ENCODE peak calls at places on chromosomes 3 and 15, in four cellular contexts. J is A549, O is K562, L is GM12878. Z is an unnamed sample.
A peak's percentile ranks its signal among the peaks of the same experiment; 100 is the strongest.

GRCh38 chr3:197339841-197340520 is 41.6 kb upstream of the DLG1 start:
- DNase-seq in O (no peak), L (no peak), J (no peak), Z (peak; percentile 43)

GRCh38 chr3:23071758-23072157 is 131.4 kb upstream of the UBE2E2 start:
- DNase-seq in L (no peak), J (no peak), O (no peak), Z (no peak)

GRCh38 chr3:11784962-11785361 is 61.7 kb downstream of the TAMM41 start:
- DNase-seq in O (no peak), J (no peak), L (no peak), Z (no peak)

GRCh38 chr3:27228805-27229204 is 140.4 kb downstream of the NEK10 start:
- DNase-seq in L (no peak), O (no peak), J (no peak), Z (peak; percentile 39)

GRCh38 chr15:82298520-82298919 is 35.9 kb downstream of the SAXO2 start:
- DNase-seq in O (no peak), J (no peak), L (no peak), Z (no peak)

GRCh38 chr3:161051856-161052255 is 53.3 kb downstream of the B3GALNT1 start:
- DNase-seq in L (no peak), O (no peak), J (no peak), Z (no peak)

GRCh38 chr15:68518785-68519430 is 59.9 kb upstream of the CORO2B start:
- DNase-seq in J (no peak), L (no peak), O (no peak), Z (no peak)

GRCh38 chr3:54858386-54858785 is 69.5 kb downstream of the LRTM1 start:
- DNase-seq in O (no peak), L (no peak), J (no peak), Z (no peak)

GRCh38 chr3:69665026-69665739 is 74.1 kb upstream of the MITF start:
- DNase-seq in J (peak; percentile 30), O (peak; percentile 22), L (no peak), Z (no peak)

GRCh38 chr3:32177702-32178198 is 60.7 kb upstream of the CMTM8 start:
- DNase-seq in O (peak; percentile 67), L (no peak), J (peak; percentile 67), Z (peak; percentile 88)

GRCh38 chr3:15089201-15089600 is 9.7 kb downstream of the RBSN start:
- DNase-seq in L (no peak), J (no peak), O (no peak), Z (no peak)

DNA sequence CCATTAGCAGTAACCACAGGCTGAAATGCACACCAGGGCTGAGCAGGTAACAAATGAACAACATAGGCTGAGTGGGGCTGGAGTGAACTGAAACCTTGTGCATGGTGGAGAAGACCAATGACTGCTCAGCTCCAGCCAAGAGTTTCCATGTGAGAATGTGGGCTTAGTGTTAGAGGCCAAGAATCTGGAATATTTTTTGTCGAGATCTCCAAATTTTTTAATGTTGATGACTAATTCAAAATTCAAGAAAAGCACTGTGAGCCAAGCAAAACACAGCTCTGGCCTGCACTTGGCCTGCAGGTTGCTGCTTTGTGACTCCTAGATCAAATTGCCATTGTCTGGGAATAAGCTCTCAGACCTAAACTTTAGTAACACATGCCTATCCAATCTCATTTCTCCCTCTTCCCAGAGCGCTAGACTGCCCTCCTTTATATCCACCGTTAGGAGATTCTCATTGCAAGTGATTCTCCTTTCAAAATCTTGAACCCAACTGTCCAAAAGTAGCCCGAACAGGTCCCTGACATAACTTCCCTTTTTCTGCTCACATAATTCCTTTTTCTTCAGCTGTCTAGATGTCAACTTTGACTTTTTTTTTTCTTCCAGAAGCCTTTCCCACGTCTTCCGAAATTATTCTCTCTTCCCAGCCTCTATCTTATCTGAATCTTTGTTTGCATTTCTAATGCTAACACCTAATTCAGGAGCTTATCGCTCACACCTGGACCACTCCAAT is 7.5 kb downstream of the SQOR start:
- DNase-seq in J (no peak), L (no peak), O (no peak), Z (no peak)
- TF ChIP-seq BHLHE40 in J (no peak), L (no peak), O (no peak), Z (no peak)

GRCh38 chr3:193711165-193711485 is 118.1 kb downstream of the OPA1 start:
- DNase-seq in O (no peak), J (no peak), L (no peak), Z (no peak)

GRCh38 chr3:193710286-193711164 is 117.5 kb downstream of the OPA1 start:
- DNase-seq in O (no peak), J (no peak), L (no peak), Z (no peak)

GRCh38 chr3:193712938-193713337 is 119.9 kb downstream of the OPA1 start:
- DNase-seq in L (no peak), O (no peak), J (no peak), Z (no peak)

GRCh38 chr3:193711964-193712598 is 119.1 kb downstream of the OPA1 start:
- DNase-seq in L (no peak), O (no peak), J (no peak), Z (peak; percentile 99)

GRCh38 chr3:193711523-193711963 is 118.5 kb downstream of the OPA1 start:
- DNase-seq in J (no peak), L (no peak), O (no peak), Z (peak; percentile 75)
- TF ChIP-seq ESRRA in J (no peak), L (no peak), O (no peak), Z (peak; percentile 59)

GRCh38 chr15:70086636-70087035 is 11.1 kb downstream of the TLE3 start:
- DNase-seq in J (no peak), O (peak; percentile 47), L (no peak), Z (no peak)

GRCh38 chr15:70081612-70082011 is 16.1 kb downstream of the TLE3 start:
- DNase-seq in L (no peak), J (no peak), O (no peak), Z (no peak)

GRCh38 chr15:70084461-70084860 is 13.3 kb downstream of the TLE3 start:
- DNase-seq in J (no peak), L (no peak), O (no peak), Z (no peak)

GRCh38 chr15:70083946-70084345 is 13.8 kb downstream of the TLE3 start:
- DNase-seq in L (peak; percentile 49), J (no peak), O (no peak), Z (no peak)

DNA sequence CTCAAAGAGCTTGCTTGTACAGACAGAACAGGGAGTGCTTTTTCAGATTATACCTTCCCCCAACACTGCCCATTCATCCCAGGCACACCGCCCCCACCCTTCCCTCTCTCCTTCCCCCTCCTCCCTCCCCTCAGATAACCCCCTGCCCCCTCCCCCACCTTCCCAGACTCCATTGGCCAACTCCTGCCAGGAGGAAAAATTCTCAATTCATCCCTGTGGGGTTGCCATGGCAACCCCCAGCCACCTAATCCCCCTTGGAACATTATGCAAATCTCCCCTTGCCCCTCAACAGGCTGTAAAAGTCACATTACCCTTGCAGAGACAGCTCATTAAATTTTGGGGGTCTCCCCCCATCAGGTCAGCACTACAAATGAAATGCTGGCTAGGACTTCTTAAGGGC is 14.3 kb downstream of the TLE3 start:
- DNase-seq in J (no peak), O (no peak), L (no peak), Z (no peak)
- TF ChIP-seq BHLHE40 in J (no peak), O (no peak), L (no peak), Z (no peak)

GRCh38 chr3:157129782-157130137 is 30.2 kb downstream of the CCNL1 start:
- DNase-seq in L (no peak), J (no peak), O (no peak), Z (no peak)
- TF ChIP-seq ESRRA in L (no peak), J (no peak), O (no peak), Z (no peak)

GRCh38 chr15:98433302-98433701 is 215.0 kb upstream of the IGF1R start:
- DNase-seq in L (no peak), J (no peak), O (no peak), Z (no peak)

GRCh38 chr15:98431171-98431570 is 217.2 kb upstream of the IGF1R start:
- DNase-seq in L (no peak), O (no peak), J (no peak), Z (no peak)

GRCh38 chr15:98433856-98434255 is 214.5 kb upstream of the IGF1R start:
- DNase-seq in J (no peak), L (no peak), O (no peak), Z (no peak)

GRCh38 chr15:98425173-98425572 is 223.2 kb upstream of the IGF1R start:
- DNase-seq in L (no peak), O (no peak), J (no peak), Z (no peak)

GRCh38 chr15:98428253-98428989 is 219.9 kb upstream of the IGF1R start:
- DNase-seq in J (peak; percentile 85), O (peak; percentile 76), L (no peak), Z (peak; percentile 57)
- TF ChIP-seq BHLHE40 in J (no peak), O (no peak), L (no peak), Z (no peak)

DNA sequence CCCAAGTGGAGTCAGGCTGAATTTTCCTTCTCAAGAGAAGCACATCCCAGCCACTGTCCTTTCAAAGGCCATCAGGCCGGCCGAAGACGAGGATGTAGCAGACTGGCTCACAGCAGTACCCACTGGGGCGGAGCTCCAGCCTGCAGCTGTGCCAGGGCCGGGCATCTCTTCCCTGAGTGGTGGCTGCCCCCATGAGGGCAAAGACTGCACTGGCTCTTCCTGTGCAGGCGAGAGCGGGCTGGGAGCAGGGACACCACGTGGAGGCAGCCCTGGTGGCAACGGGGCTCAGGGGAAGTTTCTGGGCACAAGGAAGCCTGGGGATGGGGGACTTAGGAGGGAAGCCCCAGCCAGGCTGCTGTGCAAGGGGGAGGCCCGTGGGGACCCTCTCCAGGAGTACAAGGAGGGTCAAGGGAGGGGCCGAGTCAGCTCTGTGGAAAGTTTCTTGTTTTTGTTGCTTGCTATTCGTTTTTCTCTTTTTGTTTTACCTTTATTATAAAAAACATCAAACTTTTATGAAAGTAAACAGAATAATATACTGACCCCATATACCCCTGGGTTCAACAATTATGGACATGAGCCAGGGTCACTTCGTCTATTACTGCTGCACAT is 66.1 kb downstream of the RPN1 start:
- DNase-seq in L (peak; percentile 4), J (peak; percentile 74), O (peak; percentile 42), Z (peak; percentile 59)
- TF ChIP-seq ESRRA in L (no peak), J (no peak), O (no peak), Z (no peak)

GRCh38 chr3:178513539-178514410 is 22.5 kb upstream of the KCNMB2 start:
- DNase-seq in O (no peak), J (no peak), L (no peak), Z (no peak)
- TF ChIP-seq BHLHE40 in O (no peak), J (no peak), L (peak; percentile 23), Z (no peak)

GRCh38 chr3:180594631-180595348 is 7.2 kb upstream of the TTC14 start:
- DNase-seq in L (peak; percentile 26), J (peak; percentile 3), O (no peak), Z (peak; percentile 13)
- TF ChIP-seq ESRRA in L (no peak), J (no peak), O (no peak), Z (no peak)

GRCh38 chr3:171711461-171711860 is 98.8 kb downstream of the PLD1 start:
- DNase-seq in J (no peak), O (no peak), L (no peak), Z (no peak)
- TF ChIP-seq BHLHE40 in J (no peak), O (no peak), L (no peak), Z (no peak)